ENCODE peak calls at places on chromosomes 2 and 18, in eight cellular contexts. One of them, this sample, is unnamed.

GRCh38 chr2:188997276-188997675 is 23.1 kb downstream of the COL3A1 start:
- ATAC-seq in activated naive CD8-positive, alpha-beta T cell treated with anti-CD3 and anti-CD28 coated beads, Interleukin-2, amount 10 ng/mL, durations not matched to agents 7 days and 5 days: no peak
- ATAC-seq in GM23338: no peak
- ATAC-seq in activated CD4-positive, alpha-beta T cell treated with anti-CD3 and anti-CD28 coated beads for 36 hours: no peak
- ATAC-seq in aorta: no peak
- ATAC-seq in heart right ventricle: no peak
- ATAC-seq in right cardiac atrium: no peak
- ATAC-seq in Right ventricle myocardium superior: peak; percentile 22
- ATAC-seq in this sample: peak; percentile 85

GRCh38 chr2:110931648-110932047 is 189.1 kb upstream of the BCL2L11 start:
- ATAC-seq in activated naive CD8-positive, alpha-beta T cell treated with anti-CD3 and anti-CD28 coated beads, Interleukin-2, amount 10 ng/mL, durations not matched to agents 7 days and 5 days: no peak
- ATAC-seq in GM23338: no peak
- ATAC-seq in activated CD4-positive, alpha-beta T cell treated with anti-CD3 and anti-CD28 coated beads for 36 hours: no peak
- ATAC-seq in aorta: no peak
- ATAC-seq in heart right ventricle: no peak
- ATAC-seq in right cardiac atrium: no peak
- ATAC-seq in Right ventricle myocardium superior: peak; percentile 78
- ATAC-seq in this sample: peak; percentile 53

GRCh38 chr2:144460981-144461766 is 58.7 kb downstream of the ZEB2 start:
- ATAC-seq in activated naive CD8-positive, alpha-beta T cell treated with anti-CD3 and anti-CD28 coated beads, Interleukin-2, amount 10 ng/mL, durations not matched to agents 7 days and 5 days: no peak
- ATAC-seq in GM23338: peak; percentile 34
- ATAC-seq in activated CD4-positive, alpha-beta T cell treated with anti-CD3 and anti-CD28 coated beads for 36 hours: no peak
- ATAC-seq in aorta: peak; percentile 36
- ATAC-seq in heart right ventricle: peak; percentile 69
- ATAC-seq in right cardiac atrium: peak; percentile 88
- ATAC-seq in Right ventricle myocardium superior: peak; percentile 86
- ATAC-seq in this sample: peak; percentile 37

GRCh38 chr18:10140928-10141327 is 227.1 kb downstream of the VAPA start:
- ATAC-seq in activated naive CD8-positive, alpha-beta T cell treated with anti-CD3 and anti-CD28 coated beads, Interleukin-2, amount 10 ng/mL, durations not matched to agents 7 days and 5 days: no peak
- ATAC-seq in GM23338: peak; percentile 19
- ATAC-seq in activated CD4-positive, alpha-beta T cell treated with anti-CD3 and anti-CD28 coated beads for 36 hours: no peak
- ATAC-seq in aorta: no peak
- ATAC-seq in heart right ventricle: no peak
- ATAC-seq in right cardiac atrium: no peak
- ATAC-seq in Right ventricle myocardium superior: no peak
- ATAC-seq in this sample: no peak

GRCh38 chr18:63444567-63444966 is 22.3 kb upstream of the VPS4B start:
- ATAC-seq in activated naive CD8-positive, alpha-beta T cell treated with anti-CD3 and anti-CD28 coated beads, Interleukin-2, amount 10 ng/mL, durations not matched to agents 7 days and 5 days: no peak
- ATAC-seq in GM23338: no peak
- ATAC-seq in activated CD4-positive, alpha-beta T cell treated with anti-CD3 and anti-CD28 coated beads for 36 hours: peak; percentile 74
- ATAC-seq in aorta: peak; percentile 78
- ATAC-seq in heart right ventricle: peak; percentile 64
- ATAC-seq in right cardiac atrium: peak; percentile 72
- ATAC-seq in Right ventricle myocardium superior: peak; percentile 84
- ATAC-seq in this sample: peak; percentile 86

GRCh38 chr2:28071221-28071620 is 180.7 kb downstream of the BABAM2 start:
- ATAC-seq in activated naive CD8-positive, alpha-beta T cell treated with anti-CD3 and anti-CD28 coated beads, Interleukin-2, amount 10 ng/mL, durations not matched to agents 7 days and 5 days: no peak
- ATAC-seq in GM23338: no peak
- ATAC-seq in activated CD4-positive, alpha-beta T cell treated with anti-CD3 and anti-CD28 coated beads for 36 hours: no peak
- ATAC-seq in aorta: no peak
- ATAC-seq in heart right ventricle: no peak
- ATAC-seq in right cardiac atrium: no peak
- ATAC-seq in Right ventricle myocardium superior: no peak
- ATAC-seq in this sample: no peak

GRCh38 chr18:77000527-77000926 is 132.1 kb downstream of the MBP start:
- ATAC-seq in activated naive CD8-positive, alpha-beta T cell treated with anti-CD3 and anti-CD28 coated beads, Interleukin-2, amount 10 ng/mL, durations not matched to agents 7 days and 5 days: no peak
- ATAC-seq in GM23338: peak; percentile 22
- ATAC-seq in activated CD4-positive, alpha-beta T cell treated with anti-CD3 and anti-CD28 coated beads for 36 hours: no peak
- ATAC-seq in aorta: peak; percentile 79
- ATAC-seq in heart right ventricle: peak; percentile 18
- ATAC-seq in right cardiac atrium: no peak
- ATAC-seq in Right ventricle myocardium superior: peak; percentile 60
- ATAC-seq in this sample: peak; percentile 44

GRCh38 chr2:8515864-8516533 is 165.9 kb upstream of the ID2 start:
- ATAC-seq in activated naive CD8-positive, alpha-beta T cell treated with anti-CD3 and anti-CD28 coated beads, Interleukin-2, amount 10 ng/mL, durations not matched to agents 7 days and 5 days: peak; percentile 20
- ATAC-seq in GM23338: no peak
- ATAC-seq in activated CD4-positive, alpha-beta T cell treated with anti-CD3 and anti-CD28 coated beads for 36 hours: peak; percentile 17
- ATAC-seq in aorta: no peak
- ATAC-seq in heart right ventricle: no peak
- ATAC-seq in right cardiac atrium: no peak
- ATAC-seq in Right ventricle myocardium superior: no peak
- ATAC-seq in this sample: no peak

GRCh38 chr2:52510432-52510831 is 1257.2 kb upstream of the CHAC2 start:
- ATAC-seq in activated naive CD8-positive, alpha-beta T cell treated with anti-CD3 and anti-CD28 coated beads, Interleukin-2, amount 10 ng/mL, durations not matched to agents 7 days and 5 days: no peak
- ATAC-seq in GM23338: no peak
- ATAC-seq in activated CD4-positive, alpha-beta T cell treated with anti-CD3 and anti-CD28 coated beads for 36 hours: no peak
- ATAC-seq in aorta: no peak
- ATAC-seq in heart right ventricle: no peak
- ATAC-seq in right cardiac atrium: no peak
- ATAC-seq in Right ventricle myocardium superior: no peak
- ATAC-seq in this sample: no peak

GRCh38 chr2:146807568-146808168 is 1037.2 kb upstream of the ACVR2A start:
- ATAC-seq in activated naive CD8-positive, alpha-beta T cell treated with anti-CD3 and anti-CD28 coated beads, Interleukin-2, amount 10 ng/mL, durations not matched to agents 7 days and 5 days: no peak
- ATAC-seq in GM23338: peak; percentile 39
- ATAC-seq in activated CD4-positive, alpha-beta T cell treated with anti-CD3 and anti-CD28 coated beads for 36 hours: no peak
- ATAC-seq in aorta: peak; percentile 44
- ATAC-seq in heart right ventricle: no peak
- ATAC-seq in right cardiac atrium: peak; percentile 41
- ATAC-seq in Right ventricle myocardium superior: no peak
- ATAC-seq in this sample: no peak

GRCh38 chr2:147867050-147867449 is 22.2 kb downstream of the ACVR2A start:
- ATAC-seq in activated naive CD8-positive, alpha-beta T cell treated with anti-CD3 and anti-CD28 coated beads, Interleukin-2, amount 10 ng/mL, durations not matched to agents 7 days and 5 days: peak; percentile 68
- ATAC-seq in GM23338: no peak
- ATAC-seq in activated CD4-positive, alpha-beta T cell treated with anti-CD3 and anti-CD28 coated beads for 36 hours: no peak
- ATAC-seq in aorta: no peak
- ATAC-seq in heart right ventricle: no peak
- ATAC-seq in right cardiac atrium: no peak
- ATAC-seq in Right ventricle myocardium superior: no peak
- ATAC-seq in this sample: no peak

GRCh38 chr2:142339261-142339660 is 208.4 kb upstream of the LRP1B start:
- ATAC-seq in activated naive CD8-positive, alpha-beta T cell treated with anti-CD3 and anti-CD28 coated beads, Interleukin-2, amount 10 ng/mL, durations not matched to agents 7 days and 5 days: no peak
- ATAC-seq in GM23338: no peak
- ATAC-seq in activated CD4-positive, alpha-beta T cell treated with anti-CD3 and anti-CD28 coated beads for 36 hours: no peak
- ATAC-seq in aorta: no peak
- ATAC-seq in heart right ventricle: no peak
- ATAC-seq in right cardiac atrium: no peak
- ATAC-seq in Right ventricle myocardium superior: no peak
- ATAC-seq in this sample: no peak

GRCh38 chr2:226911932-226912331 is 76.1 kb downstream of the RHBDD1 start:
- ATAC-seq in activated naive CD8-positive, alpha-beta T cell treated with anti-CD3 and anti-CD28 coated beads, Interleukin-2, amount 10 ng/mL, durations not matched to agents 7 days and 5 days: no peak
- ATAC-seq in GM23338: no peak
- ATAC-seq in activated CD4-positive, alpha-beta T cell treated with anti-CD3 and anti-CD28 coated beads for 36 hours: peak; percentile 23
- ATAC-seq in aorta: no peak
- ATAC-seq in heart right ventricle: no peak
- ATAC-seq in right cardiac atrium: no peak
- ATAC-seq in Right ventricle myocardium superior: no peak
- ATAC-seq in this sample: no peak

GRCh38 chr2:121074322-121074932 is 210.6 kb downstream of the TFCP2L1 start:
- ATAC-seq in activated naive CD8-positive, alpha-beta T cell treated with anti-CD3 and anti-CD28 coated beads, Interleukin-2, amount 10 ng/mL, durations not matched to agents 7 days and 5 days: no peak
- ATAC-seq in GM23338: peak; percentile 1
- ATAC-seq in activated CD4-positive, alpha-beta T cell treated with anti-CD3 and anti-CD28 coated beads for 36 hours: peak; percentile 8
- ATAC-seq in aorta: no peak
- ATAC-seq in heart right ventricle: no peak
- ATAC-seq in right cardiac atrium: no peak
- ATAC-seq in Right ventricle myocardium superior: no peak
- ATAC-seq in this sample: no peak

GRCh38 chr2:118146315-118147283 is 58.3 kb downstream of the INSIG2 start:
- ATAC-seq in activated naive CD8-positive, alpha-beta T cell treated with anti-CD3 and anti-CD28 coated beads, Interleukin-2, amount 10 ng/mL, durations not matched to agents 7 days and 5 days: no peak
- ATAC-seq in GM23338: no peak
- ATAC-seq in activated CD4-positive, alpha-beta T cell treated with anti-CD3 and anti-CD28 coated beads for 36 hours: no peak
- ATAC-seq in aorta: no peak
- ATAC-seq in heart right ventricle: no peak
- ATAC-seq in right cardiac atrium: no peak
- ATAC-seq in Right ventricle myocardium superior: no peak
- ATAC-seq in this sample: no peak

GRCh38 chr2:101751875-101752619 is 54.5 kb downstream of the MAP4K4 start:
- ATAC-seq in activated naive CD8-positive, alpha-beta T cell treated with anti-CD3 and anti-CD28 coated beads, Interleukin-2, amount 10 ng/mL, durations not matched to agents 7 days and 5 days: no peak
- ATAC-seq in GM23338: no peak
- ATAC-seq in activated CD4-positive, alpha-beta T cell treated with anti-CD3 and anti-CD28 coated beads for 36 hours: no peak
- ATAC-seq in aorta: no peak
- ATAC-seq in heart right ventricle: no peak
- ATAC-seq in right cardiac atrium: peak; percentile 45
- ATAC-seq in Right ventricle myocardium superior: peak; percentile 38
- ATAC-seq in this sample: no peak

GRCh38 chr18:5397102-5397501 is 101.6 kb upstream of the ZBTB14 start:
- ATAC-seq in activated naive CD8-positive, alpha-beta T cell treated with anti-CD3 and anti-CD28 coated beads, Interleukin-2, amount 10 ng/mL, durations not matched to agents 7 days and 5 days: no peak
- ATAC-seq in GM23338: no peak
- ATAC-seq in activated CD4-positive, alpha-beta T cell treated with anti-CD3 and anti-CD28 coated beads for 36 hours: no peak
- ATAC-seq in aorta: no peak
- ATAC-seq in heart right ventricle: no peak
- ATAC-seq in right cardiac atrium: no peak
- ATAC-seq in Right ventricle myocardium superior: no peak
- ATAC-seq in this sample: no peak

GRCh38 chr2:113757059-113757657 is 716 bp upstream of the SLC35F5 start:
- ATAC-seq in activated naive CD8-positive, alpha-beta T cell treated with anti-CD3 and anti-CD28 coated beads, Interleukin-2, amount 10 ng/mL, durations not matched to agents 7 days and 5 days: peak; percentile 2
- ATAC-seq in GM23338: no peak
- ATAC-seq in activated CD4-positive, alpha-beta T cell treated with anti-CD3 and anti-CD28 coated beads for 36 hours: peak; percentile 20
- ATAC-seq in aorta: no peak
- ATAC-seq in heart right ventricle: peak; percentile 2
- ATAC-seq in right cardiac atrium: no peak
- ATAC-seq in Right ventricle myocardium superior: peak; percentile 2
- ATAC-seq in this sample: no peak

GRCh38 chr2:26058390-26058789 is 24.5 kb downstream of the RAB10 start:
- ATAC-seq in activated naive CD8-positive, alpha-beta T cell treated with anti-CD3 and anti-CD28 coated beads, Interleukin-2, amount 10 ng/mL, durations not matched to agents 7 days and 5 days: no peak
- ATAC-seq in GM23338: no peak
- ATAC-seq in activated CD4-positive, alpha-beta T cell treated with anti-CD3 and anti-CD28 coated beads for 36 hours: no peak
- ATAC-seq in aorta: no peak
- ATAC-seq in heart right ventricle: no peak
- ATAC-seq in right cardiac atrium: no peak
- ATAC-seq in Right ventricle myocardium superior: no peak
- ATAC-seq in this sample: no peak

GRCh38 chr2:52810460-52810859 is 957.1 kb upstream of the CHAC2 start:
- ATAC-seq in activated naive CD8-positive, alpha-beta T cell treated with anti-CD3 and anti-CD28 coated beads, Interleukin-2, amount 10 ng/mL, durations not matched to agents 7 days and 5 days: no peak
- ATAC-seq in GM23338: peak; percentile 79
- ATAC-seq in activated CD4-positive, alpha-beta T cell treated with anti-CD3 and anti-CD28 coated beads for 36 hours: no peak
- ATAC-seq in aorta: no peak
- ATAC-seq in heart right ventricle: peak; percentile 75
- ATAC-seq in right cardiac atrium: peak; percentile 69
- ATAC-seq in Right ventricle myocardium superior: peak; percentile 82
- ATAC-seq in this sample: no peak

GRCh38 chr2:58350484-58350883 is 109.4 kb upstream of the FANCL start:
- ATAC-seq in activated naive CD8-positive, alpha-beta T cell treated with anti-CD3 and anti-CD28 coated beads, Interleukin-2, amount 10 ng/mL, durations not matched to agents 7 days and 5 days: peak; percentile 92
- ATAC-seq in GM23338: no peak
- ATAC-seq in activated CD4-positive, alpha-beta T cell treated with anti-CD3 and anti-CD28 coated beads for 36 hours: peak; percentile 90
- ATAC-seq in aorta: no peak
- ATAC-seq in heart right ventricle: no peak
- ATAC-seq in right cardiac atrium: no peak
- ATAC-seq in Right ventricle myocardium superior: no peak
- ATAC-seq in this sample: no peak

GRCh38 chr2:55140316-55141219 is 90.3 kb upstream of the RTN4 start:
- ATAC-seq in activated naive CD8-positive, alpha-beta T cell treated with anti-CD3 and anti-CD28 coated beads, Interleukin-2, amount 10 ng/mL, durations not matched to agents 7 days and 5 days: no peak
- ATAC-seq in GM23338: no peak
- ATAC-seq in activated CD4-positive, alpha-beta T cell treated with anti-CD3 and anti-CD28 coated beads for 36 hours: no peak
- ATAC-seq in aorta: no peak
- ATAC-seq in heart right ventricle: no peak
- ATAC-seq in right cardiac atrium: no peak
- ATAC-seq in Right ventricle myocardium superior: no peak
- ATAC-seq in this sample: no peak

GRCh38 chr2:101329026-101329425 is 20.5 kb upstream of the RNF149 start:
- ATAC-seq in activated naive CD8-positive, alpha-beta T cell treated with anti-CD3 and anti-CD28 coated beads, Interleukin-2, amount 10 ng/mL, durations not matched to agents 7 days and 5 days: no peak
- ATAC-seq in GM23338: no peak
- ATAC-seq in activated CD4-positive, alpha-beta T cell treated with anti-CD3 and anti-CD28 coated beads for 36 hours: peak; percentile 57
- ATAC-seq in aorta: no peak
- ATAC-seq in heart right ventricle: no peak
- ATAC-seq in right cardiac atrium: no peak
- ATAC-seq in Right ventricle myocardium superior: peak; percentile 17
- ATAC-seq in this sample: no peak